ENCODE peak calls at places on chromosomes 6 and 20, in six cellular contexts. One of them, this sample, is unnamed.

GRCh38 chr6:110951008-110951407 is 7.5 kb upstream of the GTF3C6 start:
- DNase-seq in AG08395: no peak
- DNase-seq in effector memory CD4-positive, alpha-beta T cell: no peak
- DNase-seq in activated naive CD8-positive, alpha-beta T cell treated with anti-CD3 and anti-CD28 coated beads for 36 hours: no peak
- DNase-seq in caudate nucleus: no peak
- DNase-seq in astrocyte of the spinal cord: no peak
- DNase-seq in this sample: no peak

GRCh38 chr6:25418463-25419052 is 139.4 kb downstream of the CARMIL1 start:
- DNase-seq in AG08395: no peak
- DNase-seq in activated naive CD8-positive, alpha-beta T cell treated with anti-CD3 and anti-CD28 coated beads for 36 hours: no peak
- DNase-seq in astrocyte of the spinal cord: no peak
- DNase-seq in effector memory CD4-positive, alpha-beta T cell: no peak
- DNase-seq in caudate nucleus: no peak
- DNase-seq in this sample: no peak

GRCh38 chr20:8144282-8145245 is 12.5 kb downstream of the PLCB1 start:
- DNase-seq in effector memory CD4-positive, alpha-beta T cell: no peak
- DNase-seq in AG08395: peak; percentile 74
- DNase-seq in astrocyte of the spinal cord: peak; percentile 93
- DNase-seq in activated naive CD8-positive, alpha-beta T cell treated with anti-CD3 and anti-CD28 coated beads for 36 hours: no peak
- DNase-seq in caudate nucleus: no peak
- DNase-seq in this sample: no peak

GRCh38 chr6:49325901-49326300 is 137.2 kb downstream of the MMUT start:
- DNase-seq in activated naive CD8-positive, alpha-beta T cell treated with anti-CD3 and anti-CD28 coated beads for 36 hours: no peak
- DNase-seq in effector memory CD4-positive, alpha-beta T cell: no peak
- DNase-seq in AG08395: no peak
- DNase-seq in caudate nucleus: no peak
- DNase-seq in astrocyte of the spinal cord: peak; percentile 4
- DNase-seq in this sample: no peak

GRCh38 chr6:41028618-41029486 is 10.2 kb downstream of the UNC5CL start:
- DNase-seq in AG08395: no peak
- DNase-seq in effector memory CD4-positive, alpha-beta T cell: no peak
- DNase-seq in activated naive CD8-positive, alpha-beta T cell treated with anti-CD3 and anti-CD28 coated beads for 36 hours: no peak
- DNase-seq in astrocyte of the spinal cord: peak; percentile 7
- DNase-seq in caudate nucleus: no peak
- DNase-seq in this sample: no peak

GRCh38 chr6:17583811-17584210 is 16.3 kb upstream of the FAM8A1 start:
- DNase-seq in caudate nucleus: no peak
- DNase-seq in effector memory CD4-positive, alpha-beta T cell: no peak
- DNase-seq in astrocyte of the spinal cord: no peak
- DNase-seq in activated naive CD8-positive, alpha-beta T cell treated with anti-CD3 and anti-CD28 coated beads for 36 hours: no peak
- DNase-seq in AG08395: peak; percentile 36
- DNase-seq in this sample: no peak

GRCh38 chr20:22379472-22379871 is 204.9 kb downstream of the FOXA2 start:
- DNase-seq in AG08395: no peak
- DNase-seq in activated naive CD8-positive, alpha-beta T cell treated with anti-CD3 and anti-CD28 coated beads for 36 hours: no peak
- DNase-seq in astrocyte of the spinal cord: peak; percentile 55
- DNase-seq in caudate nucleus: no peak
- DNase-seq in effector memory CD4-positive, alpha-beta T cell: no peak
- DNase-seq in this sample: no peak

GRCh38 chr6:4296552-4296951 is 161.2 kb upstream of the ECI2 start:
- DNase-seq in astrocyte of the spinal cord: no peak
- DNase-seq in effector memory CD4-positive, alpha-beta T cell: no peak
- DNase-seq in activated naive CD8-positive, alpha-beta T cell treated with anti-CD3 and anti-CD28 coated beads for 36 hours: no peak
- DNase-seq in AG08395: no peak
- DNase-seq in caudate nucleus: no peak
- DNase-seq in this sample: no peak

GRCh38 chr6:138004423-138005287 is 102.6 kb downstream of the PERP start:
- DNase-seq in astrocyte of the spinal cord: peak; percentile 33
- DNase-seq in caudate nucleus: no peak
- DNase-seq in AG08395: peak; percentile 25
- DNase-seq in effector memory CD4-positive, alpha-beta T cell: no peak
- DNase-seq in activated naive CD8-positive, alpha-beta T cell treated with anti-CD3 and anti-CD28 coated beads for 36 hours: no peak
- DNase-seq in this sample: no peak